ENCODE peak calls at places on chromosome 7, in five cellular contexts. T is nephron progenitor cell, J is choroid plexus epithelial cell, V is GM23338, M is RWPE1. C is an unnamed sample.

GRCh38 chr7:2218444-2218785 is 14.3 kb downstream of the MAD1L1 start:
- DNase-seq in M (no peak), J (no peak), V (no peak), T (no peak), C (no peak)

GRCh38 chr7:142581341-142581740 is 167.9 kb upstream of the PRSS1 start:
- DNase-seq in J (peak; percentile 71), T (no peak), V (no peak), M (peak; percentile 26), C (peak; percentile 39)

GRCh38 chr7:28774529-28775057 is 183.5 kb downstream of the TRIL start:
- DNase-seq in T (no peak), J (no peak), M (no peak), V (no peak), C (no peak)

GRCh38 chr7:39616138-39616537 is 7.2 kb upstream of the RALA start:
- DNase-seq in T (no peak), J (peak; percentile 66), M (no peak), V (no peak), C (peak; percentile 69)

GRCh38 chr7:4807708-4808420 is 32.4 kb downstream of the AP5Z1 start:
- DNase-seq in J (no peak), V (no peak), T (no peak), M (no peak), C (no peak)

GRCh38 chr7:125136341-125136740 is 206.7 kb upstream of the POT1 start:
- DNase-seq in M (peak; percentile 29), V (peak; percentile 38), T (no peak), J (no peak), C (no peak)

GRCh38 chr7:42071372-42072261 is 165.4 kb downstream of the GLI3 start:
- DNase-seq in V (peak; percentile 26), M (peak; percentile 33), J (peak; percentile 61), T (no peak), C (peak; percentile 86)

GRCh38 chr7:2049782-2050510 is 182.8 kb downstream of the MAD1L1 start:
- DNase-seq in J (peak; percentile 5), V (no peak), T (no peak), M (no peak), C (no peak)

GRCh38 chr7:106260136-106260561 is 24.6 kb downstream of the NAMPT start:
- DNase-seq in T (no peak), J (no peak), M (no peak), V (no peak), C (peak; percentile 42)

GRCh38 chr7:100892364-100893317 is 3.0 kb downstream of the ACHE start:
- DNase-seq in V (no peak), M (no peak), J (no peak), T (no peak), C (no peak)

GRCh38 chr7:83934118-83934734 is 260.4 kb downstream of the SEMA3A start:
- DNase-seq in M (no peak), T (no peak), J (peak; percentile 23), V (peak; percentile 27), C (peak; percentile 25)

GRCh38 chr7:143492799-143493568 is 15.3 kb downstream of the TAS2R41 start:
- DNase-seq in M (peak; percentile 5), V (no peak), T (no peak), J (peak; percentile 31), C (peak; percentile 20)

GRCh38 chr7:17640730-17641377 is 299.4 kb downstream of the SNX13 start:
- DNase-seq in T (peak; percentile 34), J (peak; percentile 72), M (peak; percentile 46), V (peak; percentile 84), C (peak; percentile 55)

DNA sequence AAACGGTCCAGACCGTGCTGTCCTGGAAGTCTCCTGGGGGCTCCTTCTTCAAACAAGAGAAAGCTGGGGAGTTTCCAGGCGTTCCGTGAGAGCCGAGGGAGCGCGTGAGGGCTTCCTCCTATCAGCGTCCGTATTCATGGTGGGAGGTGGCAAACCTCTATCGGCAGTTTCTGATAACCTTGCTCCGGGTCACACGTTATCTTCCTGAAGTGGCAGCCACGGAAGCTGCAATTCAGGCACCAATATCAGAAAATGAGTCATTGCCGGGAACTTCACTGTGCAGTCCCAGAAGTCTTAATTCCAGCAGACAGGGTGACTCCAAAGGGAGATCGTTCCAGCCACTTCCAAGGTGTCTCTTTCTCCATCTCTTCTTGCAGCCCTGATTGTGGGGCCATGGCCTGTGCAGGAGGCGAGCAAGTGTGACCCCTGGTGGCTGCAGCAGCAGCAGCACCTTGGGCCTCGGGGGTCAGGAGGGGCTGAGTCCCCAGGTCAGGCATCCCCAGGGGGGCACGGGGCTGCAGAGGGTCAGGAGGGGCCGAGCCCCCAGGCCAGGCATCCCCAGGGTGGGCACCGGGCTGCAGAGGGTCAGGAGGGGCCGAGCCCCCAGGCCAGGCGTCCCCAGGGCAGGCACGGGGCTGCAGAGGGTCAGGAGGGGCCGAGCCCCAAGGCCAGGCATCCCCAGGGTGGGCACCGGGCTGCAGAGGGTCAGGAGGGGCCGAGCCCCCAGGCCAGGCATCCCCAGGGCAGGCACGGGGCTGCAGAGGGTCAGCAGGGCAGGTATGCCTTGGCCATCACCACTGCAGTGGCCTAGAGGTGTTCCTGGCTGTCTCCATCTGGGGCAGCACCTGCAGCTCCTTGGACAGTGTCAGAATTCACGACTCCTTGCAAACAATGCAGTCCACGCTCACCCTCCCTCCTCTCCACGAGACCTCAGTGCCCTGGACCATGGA is 538.7 kb downstream of the DNAJB6 start:
- DNase-seq in J (peak; percentile 32), T (peak; percentile 72), V (peak; percentile 5), M (no peak), C (no peak)
- TF ChIP-seq CTCF in J (peak; percentile 64), T (peak; percentile 81), V (peak; percentile 30), M (no peak), C (no peak)

GRCh38 chr7:133976140-133976539 is 151.0 kb upstream of the LRGUK start:
- DNase-seq in T (no peak), M (no peak), V (no peak), J (no peak), C (no peak)

GRCh38 chr7:133977409-133978274 is 149.5 kb upstream of the LRGUK start:
- DNase-seq in T (no peak), M (no peak), V (no peak), J (peak; percentile 5), C (no peak)

GRCh38 chr7:133975130-133975529 is 152.0 kb upstream of the LRGUK start:
- DNase-seq in J (no peak), T (no peak), M (no peak), V (no peak), C (peak; percentile 17)

GRCh38 chr7:133971658-133972057 is 155.5 kb upstream of the LRGUK start:
- DNase-seq in T (no peak), V (no peak), J (no peak), M (no peak), C (no peak)

GRCh38 chr7:133973710-133974109 is 153.4 kb upstream of the LRGUK start:
- DNase-seq in J (no peak), M (no peak), V (peak; percentile 21), T (no peak), C (no peak)
- TF ChIP-seq CTCF in J (no peak), M (no peak), V (peak; percentile 37), T (no peak), C (no peak)

DNA sequence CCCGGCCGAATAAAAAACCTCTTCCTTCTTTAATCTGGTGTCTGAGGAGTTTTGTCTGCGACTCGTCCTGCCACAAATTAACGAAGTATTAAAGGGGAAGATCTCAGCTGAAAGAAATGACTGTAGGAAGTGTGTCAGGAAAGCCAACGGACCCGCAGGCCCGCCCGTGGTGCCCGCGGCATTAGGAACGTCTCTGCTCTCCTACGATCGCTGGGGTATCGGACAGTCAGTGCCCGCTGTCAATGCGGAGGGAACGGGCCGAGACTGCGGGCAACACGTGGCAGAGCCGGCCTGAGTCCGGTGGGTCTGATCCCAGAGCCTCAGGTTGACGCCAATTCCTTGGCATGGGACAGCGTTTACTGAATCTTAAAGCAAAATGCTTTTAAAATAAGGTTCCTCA is 128.7 kb downstream of the KBTBD2 start:
- DNase-seq in J (no peak), T (peak; percentile 26), M (no peak), V (peak; percentile 54), C (no peak)
- TF ChIP-seq CTCF in J (no peak), T (no peak), M (no peak), V (no peak), C (no peak)

GRCh38 chr7:110522751-110523200 is 568.2 kb upstream of the LRRN3 start:
- DNase-seq in V (peak; percentile 44), M (peak; percentile 5), T (no peak), J (peak; percentile 40), C (no peak)

GRCh38 chr7:110521357-110521756 is 569.6 kb upstream of the LRRN3 start:
- DNase-seq in V (no peak), M (no peak), J (no peak), T (no peak), C (no peak)

GRCh38 chr7:110519851-110520250 is 571.1 kb upstream of the LRRN3 start:
- DNase-seq in V (no peak), J (no peak), T (no peak), M (no peak), C (no peak)

GRCh38 chr7:110522061-110522750 is 568.7 kb upstream of the LRRN3 start:
- DNase-seq in M (no peak), V (no peak), T (no peak), J (peak; percentile 58), C (no peak)
- TF ChIP-seq CTCF in M (no peak), V (no peak), T (no peak), J (no peak), C (no peak)

DNA sequence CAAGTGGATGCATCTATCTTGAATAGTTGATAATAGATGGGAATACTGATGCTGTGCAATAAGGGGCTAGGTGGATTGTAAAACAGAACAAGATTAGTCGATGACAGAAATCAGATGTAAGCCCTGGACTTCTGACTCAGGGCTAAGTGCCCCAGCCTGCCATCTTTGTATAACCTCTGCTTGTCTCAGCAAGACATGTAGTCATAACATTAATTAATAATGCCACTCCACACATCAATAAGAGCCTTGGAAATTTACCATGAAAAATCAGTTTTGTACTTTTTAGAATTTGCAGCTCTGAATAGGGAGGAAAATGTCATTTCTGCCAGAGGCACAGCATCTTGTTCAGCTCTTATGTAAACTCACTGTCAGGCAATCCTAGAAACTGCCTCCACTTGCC is 529.1 kb downstream of the PHTF2 start:
- DNase-seq in M (no peak), T (no peak), J (no peak), V (no peak), C (no peak)
- TF ChIP-seq CTCF in M (no peak), T (no peak), J (no peak), V (no peak), C (no peak)